ENCODE peak calls at places on chromosomes 2 and 18, in four cellular contexts. T is CD8-positive, alpha-beta memory T cell; U is gastrocnemius medialis; M is mammary epithelial cell. A is an unnamed sample.
A peak's percentile ranks its signal among the peaks of the same experiment; 100 is the strongest.

GRCh38 chr2:158923180-158923594 is 45.3 kb upstream of the TANC1 start:
- DNase-seq in T (no peak), U (no peak), M (peak; percentile 14), A (no peak)

GRCh38 chr2:23542390-23542789 is 157.4 kb downstream of the KLHL29 start:
- DNase-seq in T (no peak), U (peak; percentile 52), M (no peak), A (no peak)

GRCh38 chr2:173943139-173943538 is 22.0 kb downstream of the SP3 start:
- DNase-seq in T (no peak), U (no peak), M (no peak), A (no peak)

GRCh38 chr2:33236457-33236856 is 240.0 kb upstream of the RASGRP3 start:
- DNase-seq in T (no peak), U (no peak), M (peak; percentile 62), A (no peak)

GRCh38 chr2:240139666-240140393 is 628 bp downstream of the OTOS start:
- DNase-seq in T (no peak), U (peak; percentile 1), M (no peak), A (no peak)

GRCh38 chr2:220708366-220708765 is 863.7 kb downstream of the EPHA4 start:
- DNase-seq in T (no peak), U (no peak), M (peak; percentile 13), A (no peak)

GRCh38 chr2:239177908-239178307 is 222.9 kb downstream of the HDAC4 start:
- DNase-seq in T (no peak), U (peak; percentile 10), M (no peak), A (no peak)

GRCh38 chr2:241126201-241126611 is 23.1 kb downstream of the PASK start:
- DNase-seq in T (no peak), U (no peak), M (no peak), A (no peak)

GRCh38 chr18:70368903-70369302 is 80.1 kb downstream of the SOCS6 start:
- DNase-seq in T (no peak), U (no peak), M (peak; percentile 32), A (no peak)

GRCh38 chr2:118048396-118048795 is 34.5 kb upstream of the CCDC93 start:
- DNase-seq in T (no peak), U (no peak), M (no peak), A (no peak)

GRCh38 chr2:207474871-207475485 is 54.8 kb upstream of the CREB1 start:
- DNase-seq in T (peak; percentile 51), U (no peak), M (peak; percentile 46), A (peak; percentile 55)

GRCh38 chr2:16105664-16106281 is 165.4 kb downstream of the MYCN start:
- DNase-seq in T (no peak), U (no peak), M (no peak), A (no peak)

GRCh38 chr18:50143295-50143694 is 51.7 kb downstream of the MYO5B start:
- DNase-seq in T (no peak), U (no peak), M (no peak), A (no peak)

GRCh38 chr2:144369416-144369815 is 150.5 kb downstream of the ZEB2 start:
- DNase-seq in T (no peak), U (no peak), M (no peak), A (no peak)

GRCh38 chr18:3234457-3234856 is 13.1 kb upstream of the MYL12A start:
- DNase-seq in T (no peak), U (no peak), M (no peak), A (no peak)

GRCh38 chr2:85710687-85711577 is 16.8 kb downstream of the GNLY start:
- DNase-seq in T (no peak), U (peak; percentile 62), M (no peak), A (no peak)

GRCh38 chr2:239463541-239464165 is 62.8 kb upstream of the HDAC4 start:
- DNase-seq in T (no peak), U (peak; percentile 70), M (no peak), A (no peak)

GRCh38 chr18:8615397-8616025 is 6.3 kb downstream of the RAB12 start:
- DNase-seq in T (no peak), U (peak; percentile 68), M (peak; percentile 87), A (no peak)

GRCh38 chr2:27071990-27072830 is 756 bp upstream of the OST4 start:
- DNase-seq in T (no peak), U (peak; percentile 33), M (no peak), A (no peak)

GRCh38 chr2:148812306-148812705 is 62.7 kb upstream of the KIF5C start:
- DNase-seq in T (no peak), U (no peak), M (peak; percentile 58), A (no peak)

GRCh38 chr2:109612991-109613921 is 510 bp downstream of the SEPTIN10 start:
- DNase-seq in T (peak; percentile 8), U (peak; percentile 43), M (peak; percentile 59), A (no peak)

GRCh38 chr2:127388423-127389164 is 819 bp upstream of the MAP3K2 start:
- DNase-seq in T (no peak), U (no peak), M (peak; percentile 61), A (no peak)

GRCh38 chr18:38539373-38539772 is 973.8 kb upstream of the CELF4 start:
- DNase-seq in T (no peak), U (no peak), M (no peak), A (no peak)

GRCh38 chr2:137888845-137889244 is 75.4 kb upstream of the HNMT start:
- DNase-seq in T (no peak), U (no peak), M (peak; percentile 29), A (no peak)

GRCh38 chr18:76685402-76685801 is 137.0 kb upstream of the ZNF236 start:
- DNase-seq in T (no peak), U (no peak), M (no peak), A (no peak)

GRCh38 chr18:79178044-79178632 is 108.9 kb downstream of the ATP9B start:
- DNase-seq in T (no peak), U (no peak), M (no peak), A (no peak)

GRCh38 chr18:79169958-79170555 is 100.9 kb downstream of the ATP9B start:
- DNase-seq in T (no peak), U (no peak), M (peak; percentile 11), A (no peak)

DNA sequence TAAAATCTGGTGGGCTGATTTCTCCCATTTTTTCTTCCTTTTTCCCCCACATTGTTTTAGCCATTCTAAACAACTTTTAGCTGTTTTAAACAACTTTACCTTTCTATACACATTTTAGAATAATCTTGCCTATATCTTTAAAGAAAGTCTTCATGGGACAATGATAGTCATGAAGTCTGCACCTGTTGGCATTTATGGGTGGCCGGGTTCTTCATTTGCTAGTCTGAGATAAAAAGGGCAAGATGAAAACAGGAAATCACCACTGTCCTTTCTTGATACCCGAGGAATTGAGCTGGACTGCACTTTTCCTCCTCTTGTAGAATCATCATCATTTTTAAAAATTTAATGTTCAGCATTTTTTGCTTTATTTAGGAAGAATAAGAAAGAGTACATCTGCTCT is 104.5 kb downstream of the ATP9B start:
- DNase-seq in T (no peak), U (no peak), M (no peak), A (no peak)
- H3K27ac ChIP-seq in T (no peak overlapping the region), U (no peak overlapping the region), M (no peak overlapping the region), A (no peak overlapping the region)

DNA sequence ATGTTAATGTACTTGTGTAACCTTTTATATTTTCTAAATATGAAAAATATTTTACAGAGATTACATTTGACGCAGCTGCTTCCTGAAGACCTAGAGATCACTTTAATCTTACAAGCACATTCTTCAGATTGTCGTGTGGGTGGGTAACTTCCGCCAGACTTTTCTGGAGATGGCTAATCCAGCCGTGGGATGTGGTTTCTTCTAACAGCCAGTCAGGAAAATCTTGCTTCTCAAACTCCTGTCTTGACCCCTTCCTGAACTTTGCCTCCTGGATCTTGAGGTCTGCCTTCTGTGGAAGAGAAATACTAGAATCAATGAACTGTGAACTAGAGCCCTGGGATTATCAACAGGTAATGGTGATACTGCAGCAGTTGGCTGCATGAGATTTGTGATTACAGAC is 401.6 kb upstream of the TNP1 start:
- DNase-seq in T (no peak), U (no peak), M (no peak), A (no peak)
- H3K27me3 ChIP-seq in T (no peaks in the 10 kb centered on the region), U (no peaks in the 10 kb centered on the region), M (no peaks in the 10 kb centered on the region), A (no peaks in the 10 kb centered on the region)

GRCh38 chr18:45166341-45167108 is 448.8 kb upstream of the SLC14A2 start:
- DNase-seq in T (no peak), U (peak; percentile 13), M (peak; percentile 97), A (no peak)

GRCh38 chr18:45167109-45167551 is 448.1 kb upstream of the SLC14A2 start:
- DNase-seq in T (no peak), U (no peak), M (peak; percentile 63), A (no peak)

GRCh38 chr18:45169610-45170009 is 445.7 kb upstream of the SLC14A2 start:
- DNase-seq in T (no peak), U (peak; percentile 61), M (peak; percentile 87), A (no peak)

GRCh38 chr18:45167631-45168225 is 447.5 kb upstream of the SLC14A2 start:
- DNase-seq in T (no peak), U (no peak), M (peak; percentile 87), A (no peak)

DNA sequence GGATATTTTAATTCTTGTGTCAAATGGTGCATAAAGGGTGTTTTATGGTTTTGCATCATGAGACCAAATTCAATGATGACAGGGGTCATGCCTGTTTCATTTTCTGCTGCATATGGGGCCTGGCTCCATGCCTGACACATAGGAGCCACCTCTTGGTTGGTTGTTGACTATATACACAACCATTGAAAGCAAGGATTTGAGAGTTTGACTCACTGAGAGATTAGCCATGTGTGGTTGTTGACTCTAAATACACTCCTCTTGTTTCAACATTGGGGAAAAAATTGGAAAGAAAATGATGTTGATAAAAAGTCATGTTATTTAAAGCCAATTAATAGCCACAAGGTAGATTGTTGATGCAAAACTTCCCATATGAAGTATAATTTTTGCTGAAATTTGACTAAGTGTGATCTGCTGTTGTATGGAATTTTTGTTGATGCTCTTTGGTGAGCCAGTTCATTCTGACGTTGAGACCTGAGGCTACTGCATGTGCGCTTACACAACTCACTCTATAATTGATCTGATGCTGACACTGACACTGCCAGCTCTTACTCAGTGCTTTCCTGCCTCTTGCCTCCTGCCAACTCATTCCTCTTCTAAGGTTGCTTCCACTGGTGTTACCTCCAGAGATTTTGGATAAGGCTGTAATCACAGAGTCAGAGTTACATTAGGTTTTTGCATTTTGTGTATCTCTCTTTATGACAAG is 446.2 kb upstream of the SLC14A2 start:
- DNase-seq in T (no peak), U (peak; percentile 14), M (peak; percentile 90), A (no peak)
- H3K4me1 ChIP-seq in T (no peaks in the 10 kb centered on the region), U (peaks cover 43% of the 10 kb centered on the region), M (peaks cover 49% of the 10 kb centered on the region), A (no peaks in the 10 kb centered on the region)

DNA sequence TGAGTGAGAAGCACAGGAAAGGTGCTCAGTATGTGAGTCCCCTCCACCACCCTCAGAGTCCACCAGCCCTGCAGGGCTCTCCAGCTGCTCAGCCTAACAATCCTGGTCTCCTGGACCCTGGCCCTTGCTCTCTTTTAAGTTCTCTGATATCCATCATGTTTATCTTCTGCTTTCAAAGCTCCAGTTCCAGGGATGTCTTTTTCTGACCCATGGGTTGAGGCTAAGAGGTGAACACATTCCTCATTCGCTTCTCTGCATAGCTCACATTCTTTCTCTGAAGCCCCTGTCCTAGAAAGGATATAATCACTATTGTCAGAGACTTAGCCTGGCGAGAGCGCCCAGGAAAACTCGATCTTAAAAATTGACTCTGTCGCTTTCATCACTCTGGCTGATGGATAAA is 86.4 kb downstream of the ARL4C start:
- DNase-seq in T (no peak), U (no peak), M (no peak), A (no peak)
- H3K27ac ChIP-seq in T (no peak overlapping the region), U (no peak overlapping the region), M (no peak overlapping the region), A (no peak overlapping the region)

GRCh38 chr2:172735646-172736418 is at the start of gene RAPGEF4:
- DNase-seq in T (no peak), U (no peak), M (no peak), A (no peak)

GRCh38 chr2:172736419-172737174 is 952 bp downstream of the RAPGEF4 start:
- DNase-seq in T (no peak), U (no peak), M (no peak), A (no peak)

GRCh38 chr2:172740871-172741270 is 5.2 kb downstream of the RAPGEF4 start:
- DNase-seq in T (no peak), U (no peak), M (no peak), A (no peak)

GRCh38 chr2:172739651-172740050 is 4.0 kb downstream of the RAPGEF4 start:
- DNase-seq in T (no peak), U (no peak), M (peak; percentile 25), A (no peak)

GRCh38 chr2:172734711-172735645 is 667 bp upstream of the RAPGEF4 start:
- DNase-seq in T (no peak), U (no peak), M (peak; percentile 68), A (no peak)
- H3K27me3 ChIP-seq in T (peaks cover 7% of the 10 kb centered on the region), U (peaks cover 52% of the 10 kb centered on the region), M (peaks cover 5% of the 10 kb centered on the region), A (peaks cover 15% of the 10 kb centered on the region)

A was measured in CD4-positive, alpha-beta memory T cell.